ENCODE peak calls at places on chromosomes 11 and 22, in four cellular contexts. O is HEK293T, Z is HepG2, M is K562. N is an unnamed sample.

GRCh38 chr11:106840146-106840545 is 178.1 kb downstream of the GUCY1A2 start:
- DNase-seq in Z (no peak), O (no peak), M (no peak), N (no peak)

GRCh38 chr22:35914665-35915476 is 113.8 kb downstream of the RBFOX2 start:
- DNase-seq in O (peak), M (peak), Z (peak), N (peak)

GRCh38 chr11:59574467-59574866 is 41.1 kb downstream of the OSBP start:
- DNase-seq in M (no peak), Z (no peak), O (no peak), N (no peak)

GRCh38 chr11:66768088-66768521 is 39.1 kb upstream of the SPTBN2 start:
- DNase-seq in M (no peak), Z (peak), O (no peak), N (no peak)

GRCh38 chr11:34013893-34014571 is 37.5 kb upstream of the CAPRIN1 start:
- DNase-seq in M (no peak), O (no peak), Z (no peak), N (no peak)

GRCh38 chr11:67438121-67438902 is 830 bp upstream of the PTPRCAP start:
- DNase-seq in O (no peak), Z (no peak), M (peak), N (no peak)

GRCh38 chr22:24553597-24554315 is 1.2 kb downstream of the GUCD1 start:
- DNase-seq in O (no peak), Z (peak), M (no peak), N (no peak)

GRCh38 chr22:35111244-35111643 is 45.3 kb downstream of the ISX start:
- DNase-seq in Z (no peak), O (no peak), M (no peak), N (no peak)

GRCh38 chr22:37518509-37519267 is 527 bp downstream of the CARD10 start:
- DNase-seq in M (no peak), O (peak), Z (no peak), N (peak)

GRCh38 chr11:7457211-7457610 is 28.1 kb upstream of the OLFML1 start:
- DNase-seq in M (no peak), O (no peak), Z (no peak), N (no peak)

GRCh38 chr22:43867839-43868652 is 5.7 kb upstream of the SULT4A1 start:
- DNase-seq in O (peak), Z (no peak), M (peak), N (peak)

GRCh38 chr22:49166211-49166610 is 661.5 kb downstream of the BRD1 start:
- DNase-seq in M (no peak), Z (no peak), O (no peak), N (no peak)

GRCh38 chr22:49166746-49167145 is 660.9 kb downstream of the BRD1 start:
- DNase-seq in O (no peak), Z (no peak), M (no peak), N (no peak)

GRCh38 chr22:49169074-49169744 is 658.5 kb downstream of the BRD1 start:
- DNase-seq in Z (no peak), M (no peak), O (no peak), N (no peak)

GRCh38 chr22:49168219-49168813 is 659.4 kb downstream of the BRD1 start:
- DNase-seq in O (no peak), M (no peak), Z (no peak), N (no peak)

GRCh38 chr22:49170053-49170452 is 657.6 kb downstream of the BRD1 start:
- DNase-seq in M (no peak), Z (no peak), O (no peak), N (peak)
- TF ChIP-seq ELF4 in M (no peak), Z (no peak), O (no peak), N (no peak)

GRCh38 chr22:27986937-27987336 is 67.9 kb upstream of the PITPNB start:
- DNase-seq in Z (no peak), O (no peak), M (no peak), N (no peak)

GRCh38 chr22:27986459-27986858 is 67.4 kb upstream of the PITPNB start:
- DNase-seq in Z (no peak), O (no peak), M (peak), N (no peak)

GRCh38 chr22:27984723-27985122 is 65.7 kb upstream of the PITPNB start:
- DNase-seq in O (no peak), M (no peak), Z (no peak), N (no peak)

GRCh38 chr22:27984001-27984695 is 65.1 kb upstream of the PITPNB start:
- DNase-seq in M (no peak), Z (no peak), O (no peak), N (no peak)

GRCh38 chr22:27985323-27986275 is 66.5 kb upstream of the PITPNB start:
- DNase-seq in O (no peak), Z (no peak), M (no peak), N (no peak)
- TF ChIP-seq ELF4 in O (no peak), Z (no peak), M (no peak), N (no peak)

GRCh38 chr11:123194308-123195181 is 503 bp downstream of the CLMP start:
- DNase-seq in M (no peak), O (peak), Z (no peak), N (peak)
- TF ChIP-seq ELF4 in M (no peak), O (no peak), Z (no peak), N (no peak)

GRCh38 chr11:17531071-17531817 is 13.0 kb downstream of the USH1C start:
- DNase-seq in M (no peak), O (no peak), Z (no peak), N (no peak)
- TF ChIP-seq ELF4 in M (no peak), O (no peak), Z (no peak), N (no peak)

DNA sequence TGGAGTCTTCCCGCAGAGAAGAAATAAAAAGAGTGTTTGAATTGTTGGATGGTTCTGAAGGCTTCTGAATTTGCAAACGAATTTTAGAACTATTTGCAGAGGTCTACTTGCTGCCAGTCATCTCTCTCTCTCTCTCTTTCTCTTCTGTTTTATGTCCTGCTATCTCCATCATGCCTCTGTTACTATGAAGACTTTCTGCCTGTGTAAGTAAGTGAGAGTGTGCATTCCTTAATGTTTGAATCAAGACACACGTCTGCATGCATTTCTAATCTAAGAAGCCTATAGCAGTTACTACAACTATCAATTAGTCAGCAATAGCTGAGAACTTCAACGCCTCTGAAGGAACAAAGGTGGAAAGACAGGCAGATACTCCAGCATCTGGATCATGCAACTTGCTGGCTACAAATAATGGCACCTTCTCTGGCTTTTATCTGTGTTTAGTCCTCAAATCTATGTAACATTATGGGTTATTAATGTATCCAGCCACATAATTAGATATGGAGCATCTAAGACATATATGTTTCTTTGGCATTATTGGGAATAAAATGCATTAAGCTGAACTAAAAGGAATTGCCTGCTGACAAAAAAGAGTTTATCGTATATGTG is 191.6 kb upstream of the BLID start:
- DNase-seq in Z (no peak), M (no peak), O (no peak), N (no peak)
- TF ChIP-seq ELF4 in Z (no peak), M (no peak), O (no peak), N (no peak)

DNA sequence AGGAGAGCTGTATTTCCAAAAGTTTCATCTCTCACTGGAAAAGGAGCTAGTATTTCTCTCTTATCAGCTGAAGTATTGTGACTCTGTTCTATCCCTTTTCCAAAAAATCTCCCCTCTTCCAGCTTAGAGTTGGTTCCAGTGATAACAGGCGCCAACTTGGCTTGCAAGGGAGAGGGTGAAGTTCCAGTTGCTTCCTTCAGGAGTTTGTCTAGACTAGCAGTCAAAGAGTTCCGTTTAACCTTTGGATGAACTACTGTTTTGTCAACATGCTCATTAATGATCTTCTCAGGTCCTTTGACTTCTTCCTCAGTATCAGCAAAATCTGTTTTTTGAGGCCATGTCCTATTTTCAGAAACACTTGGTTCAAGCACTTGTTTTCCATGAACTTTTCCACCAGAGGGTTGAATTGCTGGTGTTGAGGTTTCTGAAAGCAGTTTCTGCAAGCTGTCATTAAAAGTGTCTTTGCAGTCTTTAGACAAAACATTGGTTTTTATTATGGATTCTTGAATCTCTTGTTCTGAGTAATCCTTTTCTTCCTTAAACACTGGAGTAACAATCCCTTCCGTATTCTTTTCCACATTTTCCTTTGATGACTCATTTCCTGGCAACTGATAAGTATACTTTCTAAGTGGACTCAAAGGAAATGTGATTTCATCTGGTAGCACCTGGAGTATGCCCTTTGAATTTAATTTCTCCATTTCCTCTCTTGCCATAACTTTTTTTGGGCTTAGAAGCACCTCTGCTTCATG is 39.7 kb upstream of the CCDC89 start:
- DNase-seq in Z (no peak), M (no peak), O (no peak), N (no peak)
- TF ChIP-seq ELF4 in Z (no peak), M (no peak), O (no peak), N (no peak)

GRCh38 chr11:2374456-2375201 is 2.5 kb upstream of the CD81 start:
- DNase-seq in O (no peak), M (no peak), Z (no peak), N (no peak)
- TF ChIP-seq ELF4 in O (no peak), M (no peak), Z (no peak), N (no peak)

GRCh38 chr11:121590772-121591404 is 138.1 kb upstream of the SORL1-AS1 start:
- DNase-seq in M (no peak), O (no peak), Z (no peak), N (no peak)
- TF ChIP-seq ELF4 in M (no peak), O (no peak), Z (no peak), N (no peak)